ENCODE peak calls at places on chromosome 1, in ten cellular contexts. One of them, this sample, is unnamed.
A peak's percentile ranks its signal among the peaks of the same experiment; 100 is the strongest.

GRCh38 chr1:182392045-182393028 is 747 bp upstream of the GLUL start:
- DNase-seq in uterus: no peak
- DNase-seq in stomach: peak; percentile 56
- DNase-seq in A549: no peak
- DNase-seq in body of pancreas: peak; percentile 57
- DNase-seq in suprapubic skin: peak; percentile 84
- DNase-seq in transverse colon: peak; percentile 49
- DNase-seq in ovary: no peak
- DNase-seq in tibial nerve: peak; percentile 56
- DNase-seq in breast epithelium: peak; percentile 38
- DNase-seq in this sample: peak; percentile 48

GRCh38 chr1:230857822-230858221 is 10.5 kb downstream of the C1orf198 start:
- DNase-seq in stomach: no peak
- DNase-seq in tibial nerve: no peak
- DNase-seq in uterus: no peak
- DNase-seq in suprapubic skin: no peak
- DNase-seq in ovary: no peak
- DNase-seq in breast epithelium: no peak
- DNase-seq in body of pancreas: no peak
- DNase-seq in A549: no peak
- DNase-seq in transverse colon: no peak
- DNase-seq in this sample: no peak

GRCh38 chr1:61426254-61426653 is 298.7 kb downstream of the TM2D1 start:
- DNase-seq in transverse colon: no peak
- DNase-seq in A549: no peak
- DNase-seq in tibial nerve: no peak
- DNase-seq in breast epithelium: no peak
- DNase-seq in stomach: no peak
- DNase-seq in uterus: no peak
- DNase-seq in suprapubic skin: no peak
- DNase-seq in body of pancreas: no peak
- DNase-seq in ovary: peak; percentile 63
- DNase-seq in this sample: no peak

GRCh38 chr1:200311256-200311655 is 98.6 kb downstream of the ZNF281 start:
- DNase-seq in suprapubic skin: no peak
- DNase-seq in tibial nerve: no peak
- DNase-seq in A549: no peak
- DNase-seq in breast epithelium: no peak
- DNase-seq in ovary: no peak
- DNase-seq in transverse colon: no peak
- DNase-seq in body of pancreas: no peak
- DNase-seq in uterus: no peak
- DNase-seq in stomach: no peak
- DNase-seq in this sample: no peak

GRCh38 chr1:99180915-99181314 is 83.4 kb upstream of the PLPPR4 start:
- DNase-seq in transverse colon: no peak
- DNase-seq in breast epithelium: no peak
- DNase-seq in ovary: no peak
- DNase-seq in tibial nerve: no peak
- DNase-seq in body of pancreas: no peak
- DNase-seq in suprapubic skin: no peak
- DNase-seq in uterus: no peak
- DNase-seq in A549: no peak
- DNase-seq in stomach: no peak
- DNase-seq in this sample: no peak

GRCh38 chr1:211653329-211653728 is 22.1 kb downstream of the NEK2 start:
- DNase-seq in uterus: no peak
- DNase-seq in tibial nerve: no peak
- DNase-seq in breast epithelium: no peak
- DNase-seq in A549: peak; percentile 38
- DNase-seq in suprapubic skin: no peak
- DNase-seq in stomach: no peak
- DNase-seq in transverse colon: no peak
- DNase-seq in ovary: no peak
- DNase-seq in body of pancreas: no peak
- DNase-seq in this sample: no peak

GRCh38 chr1:20426923-20427322 is 59.1 kb downstream of the CAMK2N1 start:
- DNase-seq in uterus: no peak
- DNase-seq in breast epithelium: no peak
- DNase-seq in body of pancreas: no peak
- DNase-seq in suprapubic skin: peak; percentile 41
- DNase-seq in A549: peak; percentile 31
- DNase-seq in tibial nerve: no peak
- DNase-seq in stomach: no peak
- DNase-seq in ovary: no peak
- DNase-seq in transverse colon: no peak
- DNase-seq in this sample: no peak

GRCh38 chr1:115408489-115409002 is 70.5 kb upstream of the NGF start:
- DNase-seq in tibial nerve: no peak
- DNase-seq in transverse colon: no peak
- DNase-seq in ovary: no peak
- DNase-seq in body of pancreas: no peak
- DNase-seq in uterus: no peak
- DNase-seq in breast epithelium: no peak
- DNase-seq in suprapubic skin: no peak
- DNase-seq in A549: no peak
- DNase-seq in stomach: no peak
- DNase-seq in this sample: no peak

GRCh38 chr1:25080294-25081209 is 150.5 kb upstream of the RUNX3 start:
- DNase-seq in A549: peak; percentile 14
- DNase-seq in breast epithelium: no peak
- DNase-seq in transverse colon: no peak
- DNase-seq in body of pancreas: peak; percentile 8
- DNase-seq in ovary: no peak
- DNase-seq in suprapubic skin: no peak
- DNase-seq in stomach: no peak
- DNase-seq in tibial nerve: no peak
- DNase-seq in uterus: no peak
- DNase-seq in this sample: no peak

GRCh38 chr1:157154940-157155514 is 16.8 kb upstream of the ETV3 start:
- DNase-seq in ovary: peak; percentile 41
- DNase-seq in stomach: peak; percentile 89
- DNase-seq in body of pancreas: peak; percentile 86
- DNase-seq in suprapubic skin: no peak
- DNase-seq in uterus: peak; percentile 50
- DNase-seq in transverse colon: peak; percentile 86
- DNase-seq in tibial nerve: no peak
- DNase-seq in breast epithelium: no peak
- DNase-seq in A549: peak; percentile 71
- DNase-seq in this sample: peak; percentile 70

GRCh38 chr1:37410080-37410479 is 64.3 kb upstream of the ZC3H12A start:
- DNase-seq in uterus: no peak
- DNase-seq in transverse colon: no peak
- DNase-seq in tibial nerve: no peak
- DNase-seq in ovary: no peak
- DNase-seq in A549: no peak
- DNase-seq in body of pancreas: no peak
- DNase-seq in suprapubic skin: no peak
- DNase-seq in breast epithelium: no peak
- DNase-seq in stomach: no peak
- DNase-seq in this sample: no peak

GRCh38 chr1:14926214-14926613 is 227.3 kb upstream of the TMEM51 start:
- DNase-seq in uterus: no peak
- DNase-seq in stomach: no peak
- DNase-seq in suprapubic skin: no peak
- DNase-seq in breast epithelium: no peak
- DNase-seq in A549: no peak
- DNase-seq in tibial nerve: no peak
- DNase-seq in ovary: no peak
- DNase-seq in body of pancreas: no peak
- DNase-seq in transverse colon: no peak
- DNase-seq in this sample: no peak

GRCh38 chr1:207867136-207868081 is 43.5 kb downstream of the CD34 start:
- DNase-seq in stomach: peak; percentile 72
- DNase-seq in breast epithelium: peak; percentile 60
- DNase-seq in ovary: peak; percentile 30
- DNase-seq in tibial nerve: no peak
- DNase-seq in suprapubic skin: peak; percentile 85
- DNase-seq in A549: no peak
- DNase-seq in uterus: no peak
- DNase-seq in transverse colon: peak; percentile 32
- DNase-seq in body of pancreas: no peak
- DNase-seq in this sample: peak; percentile 33

GRCh38 chr1:242427519-242427918 is 97.0 kb downstream of the PLD5 start:
- DNase-seq in stomach: no peak
- DNase-seq in suprapubic skin: no peak
- DNase-seq in transverse colon: no peak
- DNase-seq in uterus: no peak
- DNase-seq in body of pancreas: no peak
- DNase-seq in A549: no peak
- DNase-seq in breast epithelium: no peak
- DNase-seq in tibial nerve: no peak
- DNase-seq in ovary: no peak
- DNase-seq in this sample: no peak

GRCh38 chr1:224106568-224107281 is 7.2 kb upstream of the FBXO28 start:
- DNase-seq in body of pancreas: peak; percentile 48
- DNase-seq in uterus: no peak
- DNase-seq in transverse colon: peak; percentile 41
- DNase-seq in suprapubic skin: no peak
- DNase-seq in tibial nerve: no peak
- DNase-seq in stomach: peak; percentile 29
- DNase-seq in breast epithelium: peak; percentile 51
- DNase-seq in A549: peak; percentile 77
- DNase-seq in ovary: no peak
- DNase-seq in this sample: no peak

GRCh38 chr1:115929846-115930245 is 46.5 kb upstream of the SLC22A15 start:
- DNase-seq in suprapubic skin: no peak
- DNase-seq in ovary: no peak
- DNase-seq in tibial nerve: no peak
- DNase-seq in breast epithelium: no peak
- DNase-seq in uterus: no peak
- DNase-seq in stomach: no peak
- DNase-seq in body of pancreas: no peak
- DNase-seq in transverse colon: no peak
- DNase-seq in A549: no peak
- DNase-seq in this sample: no peak

GRCh38 chr1:164614316-164614715 is 55.3 kb downstream of the PBX1 start:
- DNase-seq in uterus: no peak
- DNase-seq in tibial nerve: no peak
- DNase-seq in breast epithelium: no peak
- DNase-seq in A549: no peak
- DNase-seq in stomach: no peak
- DNase-seq in ovary: no peak
- DNase-seq in suprapubic skin: no peak
- DNase-seq in body of pancreas: no peak
- DNase-seq in transverse colon: no peak
- DNase-seq in this sample: no peak

GRCh38 chr1:2476066-2476999 is at the start of gene PLCH2:
- DNase-seq in ovary: no peak
- DNase-seq in breast epithelium: no peak
- DNase-seq in transverse colon: no peak
- DNase-seq in stomach: no peak
- DNase-seq in A549: no peak
- DNase-seq in uterus: no peak
- DNase-seq in tibial nerve: no peak
- DNase-seq in body of pancreas: no peak
- DNase-seq in suprapubic skin: no peak
- DNase-seq in this sample: no peak
- H3K27ac ChIP-seq in ovary: no peak within 1 kb of the TSS
- H3K27ac ChIP-seq in breast epithelium: no peak within 1 kb of the TSS
- H3K27ac ChIP-seq in transverse colon: no peak within 1 kb of the TSS
- H3K27ac ChIP-seq in stomach: no peak within 1 kb of the TSS
- H3K27ac ChIP-seq in A549: no peak within 1 kb of the TSS
- H3K27ac ChIP-seq in uterus: no peak within 1 kb of the TSS
- H3K27ac ChIP-seq in tibial nerve: no peak within 1 kb of the TSS
- H3K27ac ChIP-seq in body of pancreas: no peak within 1 kb of the TSS
- H3K27ac ChIP-seq in suprapubic skin: no peak within 1 kb of the TSS
- H3K27ac ChIP-seq in this sample: peak within 1 kb of the TSS; percentile 79

GRCh38 chr1:167721617-167722151 is at the start of gene MPZL1:
- DNase-seq in breast epithelium: peak; percentile 93
- DNase-seq in transverse colon: peak; percentile 98
- DNase-seq in uterus: peak; percentile 96
- DNase-seq in stomach: peak; percentile 98
- DNase-seq in ovary: peak; percentile 97
- DNase-seq in body of pancreas: peak; percentile 95
- DNase-seq in tibial nerve: peak; percentile 93
- DNase-seq in suprapubic skin: peak; percentile 98
- DNase-seq in A549: peak; percentile 95
- DNase-seq in this sample: peak; percentile 98
- TF ChIP-seq POLR2A in breast epithelium: peak; percentile 64
- TF ChIP-seq POLR2A in transverse colon: peak; percentile 77
- TF ChIP-seq POLR2A in uterus: peak; percentile 89
- TF ChIP-seq POLR2A in stomach: no peak
- TF ChIP-seq POLR2A in ovary: peak; percentile 62
- TF ChIP-seq POLR2A in body of pancreas: peak; percentile 49
- TF ChIP-seq POLR2A in tibial nerve: peak; percentile 76
- TF ChIP-seq POLR2A in suprapubic skin: no peak
- TF ChIP-seq POLR2A in A549: peak; percentile 79
- TF ChIP-seq POLR2A in this sample: peak; percentile 63

DNA sequence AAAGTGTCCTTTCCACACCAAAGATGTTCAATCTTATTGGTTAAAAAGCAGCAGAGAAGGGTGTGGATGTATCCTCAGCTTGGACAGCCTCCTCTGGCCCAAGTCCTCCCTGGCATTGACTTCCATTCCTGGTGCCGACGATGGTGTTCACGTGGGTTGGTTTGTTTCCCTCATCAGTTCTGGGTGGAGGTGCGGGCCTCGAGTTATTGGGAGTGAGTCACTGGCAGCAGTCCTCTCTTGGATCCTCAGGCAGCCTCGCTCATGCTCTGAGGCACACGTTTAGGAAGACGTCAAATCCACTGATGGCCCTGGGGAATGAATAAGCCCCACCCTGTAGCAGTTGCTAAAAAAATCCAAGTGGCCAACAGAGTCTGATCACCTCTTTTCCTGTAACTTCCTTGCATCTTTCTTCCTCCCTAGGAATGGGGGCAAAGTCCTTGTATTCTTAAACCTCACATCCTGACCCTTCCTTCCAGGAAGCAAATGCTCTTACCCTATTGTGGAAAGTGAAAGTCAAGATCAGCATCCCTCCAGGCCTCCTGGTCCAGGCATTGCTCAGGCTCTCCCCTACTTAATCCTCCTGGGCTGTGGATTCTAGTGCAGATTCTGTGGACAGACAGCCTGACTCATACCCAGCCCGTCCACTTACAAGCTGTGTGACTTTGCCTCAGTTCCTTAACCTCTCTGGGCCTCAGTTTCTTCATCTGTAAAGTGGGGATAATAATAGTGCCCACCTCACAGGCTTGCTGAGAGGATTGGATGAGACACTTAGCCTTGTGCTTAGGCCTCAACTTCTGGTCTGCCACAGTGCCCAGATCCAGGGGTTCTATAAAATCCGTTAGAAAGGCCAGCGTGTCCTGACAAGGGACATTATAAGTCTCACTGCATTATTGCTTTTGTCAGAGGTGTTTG is 111.1 kb downstream of the TLR5 start:
- DNase-seq in transverse colon: no peak
- DNase-seq in stomach: no peak
- DNase-seq in breast epithelium: no peak
- DNase-seq in uterus: peak; percentile 39
- DNase-seq in A549: peak; percentile 10
- DNase-seq in ovary: peak; percentile 52
- DNase-seq in tibial nerve: peak; percentile 76
- DNase-seq in suprapubic skin: peak; percentile 85
- DNase-seq in body of pancreas: no peak
- DNase-seq in this sample: peak; percentile 16
- H3K27ac ChIP-seq in transverse colon: no peak overlapping the region
- H3K27ac ChIP-seq in stomach: no peak overlapping the region
- H3K27ac ChIP-seq in breast epithelium: peak overlapping the region; percentile 61
- H3K27ac ChIP-seq in uterus: peak overlapping the region; percentile 10
- H3K27ac ChIP-seq in A549: no peak overlapping the region
- H3K27ac ChIP-seq in ovary: no peak overlapping the region
- H3K27ac ChIP-seq in tibial nerve: peak overlapping the region; percentile 63
- H3K27ac ChIP-seq in suprapubic skin: no peak overlapping the region
- H3K27ac ChIP-seq in body of pancreas: no peak overlapping the region
- H3K27ac ChIP-seq in this sample: no peak overlapping the region

GRCh38 chr1:93179886-93180722 is at the start of gene TMED5:
- DNase-seq in body of pancreas: peak; percentile 99
- DNase-seq in A549: peak; percentile 96
- DNase-seq in ovary: peak; percentile 98
- DNase-seq in stomach: peak; percentile 97
- DNase-seq in transverse colon: peak; percentile 98
- DNase-seq in uterus: peak; percentile 98
- DNase-seq in tibial nerve: peak; percentile 93
- DNase-seq in suprapubic skin: peak; percentile 99
- DNase-seq in breast epithelium: peak; percentile 98
- DNase-seq in this sample: peak; percentile 98
- TF ChIP-seq POLR2A in body of pancreas: peak; percentile 94
- TF ChIP-seq POLR2A in A549: peak; percentile 53
- TF ChIP-seq POLR2A in ovary: peak; percentile 96
- TF ChIP-seq POLR2A in stomach: peak; percentile 92
- TF ChIP-seq POLR2A in transverse colon: peak; percentile 98
- TF ChIP-seq POLR2A in uterus: peak; percentile 97
- TF ChIP-seq POLR2A in tibial nerve: peak; percentile 96
- TF ChIP-seq POLR2A in suprapubic skin: peak; percentile 97
- TF ChIP-seq POLR2A in breast epithelium: peak; percentile 88
- TF ChIP-seq POLR2A in this sample: peak; percentile 63

This sample was measured in testis.